ENCODE peak calls at places on chromosomes 7 and 10, in four cellular contexts. B is GM23338, H is tibial nerve, D is IMR-90. F is an unnamed sample.

GRCh38 chr7:23298141-23298851 is 843 bp upstream of the MALSU1 start:
- DNase-seq in D (peak), B (peak), H (no peak), F (peak)

GRCh38 chr7:128835790-128836641 is 5.8 kb downstream of the FLNC start:
- DNase-seq in B (no peak), D (peak), H (no peak), F (no peak)

GRCh38 chr10:81498152-81498551 is 376.8 kb upstream of the NRG3 start:
- DNase-seq in B (no peak), D (no peak), H (no peak), F (no peak)

GRCh38 chr7:111098011-111098925 is 7.3 kb downstream of the LRRN3 start:
- DNase-seq in H (no peak), D (peak), B (peak), F (peak)

GRCh38 chr7:138092486-138093028 is 16.3 kb downstream of the AKR1D1 start:
- DNase-seq in H (no peak), B (no peak), D (no peak), F (no peak)

GRCh38 chr10:49187044-49187484 is 1.1 kb downstream of the TMEM273 start:
- DNase-seq in H (no peak), B (no peak), D (no peak), F (no peak)

GRCh38 chr7:106285801-106286492 is 1.2 kb upstream of the NAMPT start:
- DNase-seq in D (peak), H (peak), B (no peak), F (no peak)

GRCh38 chr10:5105626-5106025 is 11.4 kb downstream of the AKR1C3 start:
- DNase-seq in D (no peak), B (no peak), H (no peak), F (no peak)

GRCh38 chr7:51255536-51256243 is 60.9 kb downstream of the COBL start:
- DNase-seq in D (no peak), B (no peak), H (no peak), F (peak)

GRCh38 chr10:112677689-112678088 is 230.7 kb downstream of the VTI1A start:
- DNase-seq in B (no peak), H (no peak), D (no peak), F (no peak)

GRCh38 chr10:27448926-27449325 is 55.2 kb upstream of the RAB18 start:
- DNase-seq in D (peak), H (no peak), B (peak), F (peak)

GRCh38 chr10:132059760-132060508 is 5.8 kb upstream of the JAKMIP3 start:
- DNase-seq in H (no peak), B (no peak), D (no peak), F (no peak)

GRCh38 chr10:132506711-132507466 is 30.7 kb upstream of the INPP5A start:
- DNase-seq in H (peak), D (peak), B (no peak), F (peak)

GRCh38 chr10:89217057-89217990 is 10.2 kb upstream of the CH25H start:
- DNase-seq in B (peak), H (peak), D (peak), F (peak)

GRCh38 chr10:110488944-110489343 is 8.8 kb upstream of the DUSP5 start:
- DNase-seq in B (no peak), H (no peak), D (no peak), F (no peak)

GRCh38 chr10:103507235-103508191 is 14.0 kb downstream of the NEURL1 start:
- DNase-seq in B (no peak), D (no peak), H (no peak), F (peak)

GRCh38 chr10:114526112-114526496 is 121.8 kb upstream of the AFAP1L2 start:
- DNase-seq in B (no peak), D (peak), H (no peak), F (no peak)

GRCh38 chr10:119350529-119351001 is 143.2 kb downstream of the GRK5 start:
- DNase-seq in B (no peak), H (no peak), D (peak), F (no peak)

GRCh38 chr10:119349937-119350513 is 142.7 kb downstream of the GRK5 start:
- DNase-seq in H (no peak), B (no peak), D (no peak), F (no peak)

GRCh38 chr10:119353438-119353837 is 146.1 kb downstream of the GRK5 start:
- DNase-seq in H (no peak), B (no peak), D (no peak), F (no peak)

GRCh38 chr10:119349341-119349740 is 142.0 kb downstream of the GRK5 start:
- DNase-seq in D (no peak), B (no peak), H (no peak), F (no peak)

DNA sequence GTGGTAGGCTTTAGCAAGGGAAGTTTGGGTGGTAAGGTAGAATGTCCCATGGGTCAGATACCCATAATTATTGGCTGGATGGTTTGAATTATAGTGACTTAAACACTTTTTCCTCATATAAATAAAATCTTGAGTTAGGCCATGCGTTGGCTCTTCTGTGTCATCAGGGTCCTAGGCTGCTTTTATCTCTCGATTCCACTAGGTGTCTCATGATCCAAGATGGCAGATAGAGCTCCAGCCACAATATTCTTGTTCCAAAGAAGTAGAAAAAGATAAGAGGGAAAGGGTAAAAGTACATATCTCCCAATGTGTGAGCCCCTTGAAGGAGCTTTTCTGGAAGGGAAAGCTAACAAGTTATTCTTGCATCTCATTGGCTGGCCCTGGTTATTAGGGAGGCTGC is 144.7 kb downstream of the GRK5 start:
- DNase-seq in D (no peak), B (no peak), H (no peak), F (no peak)
- TF ChIP-seq CTCF in D (no peak), B (peak), H (no peak), F (peak)

GRCh38 chr7:50125766-50126165 is 32.7 kb upstream of the ZPBP start:
- DNase-seq in H (no peak), B (no peak), D (no peak), F (no peak)

GRCh38 chr7:50121269-50121668 is 28.2 kb upstream of the ZPBP start:
- DNase-seq in D (no peak), H (no peak), B (no peak), F (no peak)

GRCh38 chr7:50119815-50120637 is 27.0 kb upstream of the ZPBP start:
- DNase-seq in H (no peak), D (no peak), B (peak), F (peak)
- TF ChIP-seq CTCF in H (no peak), D (no peak), B (peak), F (peak)

DNA sequence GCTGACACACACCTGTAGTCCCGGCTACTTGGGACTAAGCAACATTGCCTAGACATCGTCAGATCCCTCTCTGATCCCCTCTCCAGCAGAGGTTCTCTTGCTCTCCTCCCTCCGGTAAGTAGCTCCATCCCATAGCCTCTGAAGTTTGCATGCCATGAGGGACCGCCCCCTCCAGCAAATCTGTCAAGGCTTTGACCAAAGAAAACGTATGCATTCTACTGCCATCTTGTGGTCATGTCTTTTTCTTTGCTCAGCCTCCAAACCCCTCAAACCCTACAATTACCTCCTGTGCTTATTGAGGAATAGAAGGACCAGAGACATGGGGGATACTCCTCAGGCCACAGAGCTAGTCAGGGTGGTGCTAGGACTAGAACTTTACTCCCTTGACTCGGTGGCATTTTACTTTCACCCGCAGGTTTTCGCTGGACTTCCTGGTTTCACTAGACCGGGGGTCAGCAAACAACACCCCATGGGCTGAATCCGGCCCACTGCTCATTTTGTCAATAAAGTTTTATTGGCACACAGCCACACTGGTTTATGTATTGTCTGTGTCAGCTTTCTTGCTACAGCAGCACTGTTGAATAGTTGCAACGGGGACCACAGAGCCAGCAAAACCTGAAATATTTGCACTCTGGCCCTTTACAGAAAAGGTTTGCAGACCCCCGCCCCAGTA is 202.6 kb upstream of the FOXK1 start:
- DNase-seq in H (no peak), D (peak), B (peak), F (peak)
- TF ChIP-seq CTCF in H (no peak), D (no peak), B (peak), F (peak)

GRCh38 chr10:99700649-99701048 is 31.3 kb downstream of the COX15 start:
- DNase-seq in D (no peak), H (no peak), B (no peak), F (no peak)

GRCh38 chr10:99694171-99694570 is 34.9 kb downstream of the ENTPD7 start:
- DNase-seq in B (no peak), H (no peak), D (peak), F (no peak)

GRCh38 chr10:99695761-99696160 is 36.2 kb downstream of the COX15 start:
- DNase-seq in B (no peak), H (no peak), D (peak), F (no peak)

GRCh38 chr10:99698504-99699080 is 33.3 kb downstream of the COX15 start:
- DNase-seq in H (no peak), D (no peak), B (no peak), F (peak)
- TF ChIP-seq CTCF in H (no peak), D (no peak), B (peak), F (peak)